ENCODE peak calls at places on chromosomes 2 and 18, in four cellular contexts. One of them, this sample, is unnamed.
A peak's percentile ranks its signal among the peaks of the same experiment; 100 is the strongest.

GRCh38 chr2:20242727-20243377 is 17.9 kb upstream of the SDC1 start:
- DNase-seq in IMR-90: no peak
- DNase-seq in NCI-H1436: no peak
- DNase-seq in activated T-helper 1 cell treated with anti-CD3 and anti-CD28 coated beads, Interleukin-12 subunit alpha, Interleukin-12 subunit beta, Interleukin-2, Interleukin-4 antibody, amounts not matched to agents 30 ng/mL and 10 ng/mL and 1 ng/mL, durations not matched to agents 14 hours and 24 hours and 36 hours: no peak
- DNase-seq in this sample: no peak

GRCh38 chr2:73111300-73112025 is 1.3 kb downstream of the RAB11FIP5 start:
- DNase-seq in IMR-90: no peak
- DNase-seq in NCI-H1436: no peak
- DNase-seq in activated T-helper 1 cell treated with anti-CD3 and anti-CD28 coated beads, Interleukin-12 subunit alpha, Interleukin-12 subunit beta, Interleukin-2, Interleukin-4 antibody, amounts not matched to agents 30 ng/mL and 10 ng/mL and 1 ng/mL, durations not matched to agents 14 hours and 24 hours and 36 hours: no peak
- DNase-seq in this sample: peak; percentile 70

GRCh38 chr2:174681099-174681982 is 82.9 kb downstream of the CHRNA1 start:
- DNase-seq in IMR-90: peak; percentile 25
- DNase-seq in NCI-H1436: no peak
- DNase-seq in activated T-helper 1 cell treated with anti-CD3 and anti-CD28 coated beads, Interleukin-12 subunit alpha, Interleukin-12 subunit beta, Interleukin-2, Interleukin-4 antibody, amounts not matched to agents 30 ng/mL and 10 ng/mL and 1 ng/mL, durations not matched to agents 14 hours and 24 hours and 36 hours: no peak
- DNase-seq in this sample: no peak

GRCh38 chr2:130836501-130837174 is at the start of gene ARHGEF4:
- DNase-seq in IMR-90: no peak
- DNase-seq in NCI-H1436: no peak
- DNase-seq in activated T-helper 1 cell treated with anti-CD3 and anti-CD28 coated beads, Interleukin-12 subunit alpha, Interleukin-12 subunit beta, Interleukin-2, Interleukin-4 antibody, amounts not matched to agents 30 ng/mL and 10 ng/mL and 1 ng/mL, durations not matched to agents 14 hours and 24 hours and 36 hours: peak; percentile 18
- DNase-seq in this sample: peak; percentile 52

GRCh38 chr2:113848758-113849460 is 41.0 kb upstream of the ACTR3 start:
- DNase-seq in IMR-90: peak; percentile 62
- DNase-seq in NCI-H1436: no peak
- DNase-seq in activated T-helper 1 cell treated with anti-CD3 and anti-CD28 coated beads, Interleukin-12 subunit alpha, Interleukin-12 subunit beta, Interleukin-2, Interleukin-4 antibody, amounts not matched to agents 30 ng/mL and 10 ng/mL and 1 ng/mL, durations not matched to agents 14 hours and 24 hours and 36 hours: no peak
- DNase-seq in this sample: peak; percentile 93

GRCh38 chr18:46260016-46260878 is 156.1 kb downstream of the HAUS1 start:
- DNase-seq in IMR-90: peak; percentile 85
- DNase-seq in NCI-H1436: no peak
- DNase-seq in activated T-helper 1 cell treated with anti-CD3 and anti-CD28 coated beads, Interleukin-12 subunit alpha, Interleukin-12 subunit beta, Interleukin-2, Interleukin-4 antibody, amounts not matched to agents 30 ng/mL and 10 ng/mL and 1 ng/mL, durations not matched to agents 14 hours and 24 hours and 36 hours: no peak
- DNase-seq in this sample: peak; percentile 97

GRCh38 chr2:3480352-3481010 is 38.9 kb downstream of the ADI1 start:
- DNase-seq in IMR-90: no peak
- DNase-seq in NCI-H1436: no peak
- DNase-seq in activated T-helper 1 cell treated with anti-CD3 and anti-CD28 coated beads, Interleukin-12 subunit alpha, Interleukin-12 subunit beta, Interleukin-2, Interleukin-4 antibody, amounts not matched to agents 30 ng/mL and 10 ng/mL and 1 ng/mL, durations not matched to agents 14 hours and 24 hours and 36 hours: no peak
- DNase-seq in this sample: no peak

GRCh38 chr2:109217362-109218086 is 88.5 kb downstream of the SH3RF3 start:
- DNase-seq in IMR-90: peak; percentile 100
- DNase-seq in NCI-H1436: no peak
- DNase-seq in activated T-helper 1 cell treated with anti-CD3 and anti-CD28 coated beads, Interleukin-12 subunit alpha, Interleukin-12 subunit beta, Interleukin-2, Interleukin-4 antibody, amounts not matched to agents 30 ng/mL and 10 ng/mL and 1 ng/mL, durations not matched to agents 14 hours and 24 hours and 36 hours: no peak
- DNase-seq in this sample: no peak

GRCh38 chr2:128306081-128306930 is 12.4 kb downstream of the HS6ST1 start:
- DNase-seq in IMR-90: peak; percentile 100
- DNase-seq in NCI-H1436: peak; percentile 61
- DNase-seq in activated T-helper 1 cell treated with anti-CD3 and anti-CD28 coated beads, Interleukin-12 subunit alpha, Interleukin-12 subunit beta, Interleukin-2, Interleukin-4 antibody, amounts not matched to agents 30 ng/mL and 10 ng/mL and 1 ng/mL, durations not matched to agents 14 hours and 24 hours and 36 hours: no peak
- DNase-seq in this sample: peak; percentile 83

This sample was measured in foreskin keratinocyte.